ENCODE peak calls at places on chromosome 21, in ten cellular contexts. One of them, this sample, is unnamed.

GRCh38 chr21:41247561-41247968 is 69.0 kb upstream of the FAM3B start:
- DNase-seq in glutamatergic neuron: no peak
- DNase-seq in tibial artery: peak; percentile 91
- DNase-seq in AG20443: no peak
- DNase-seq in GM12891: no peak
- DNase-seq in renal cortical epithelial cell: no peak
- DNase-seq in endothelial cell: no peak
- DNase-seq in iPS-NIHi11: no peak
- DNase-seq in stimulated activated CD4-positive, alpha-beta T cell treated with anti-CD3 and anti-CD28 coated beads, Interleukin-4, amount 100 ng/mL, for 1 hour: no peak
- DNase-seq in OCI-LY7: no peak
- DNase-seq in this sample: no peak

GRCh38 chr21:36403713-36404112 is 18.5 kb downstream of the CHAF1B start:
- DNase-seq in OCI-LY7: no peak
- DNase-seq in endothelial cell: no peak
- DNase-seq in glutamatergic neuron: no peak
- DNase-seq in renal cortical epithelial cell: no peak
- DNase-seq in tibial artery: no peak
- DNase-seq in stimulated activated CD4-positive, alpha-beta T cell treated with anti-CD3 and anti-CD28 coated beads, Interleukin-4, amount 100 ng/mL, for 1 hour: no peak
- DNase-seq in GM12891: no peak
- DNase-seq in iPS-NIHi11: no peak
- DNase-seq in AG20443: no peak
- DNase-seq in this sample: no peak

GRCh38 chr21:29697555-29698193 is 242.1 kb downstream of the GRIK1 start:
- DNase-seq in endothelial cell: no peak
- DNase-seq in tibial artery: no peak
- DNase-seq in iPS-NIHi11: no peak
- DNase-seq in stimulated activated CD4-positive, alpha-beta T cell treated with anti-CD3 and anti-CD28 coated beads, Interleukin-4, amount 100 ng/mL, for 1 hour: no peak
- DNase-seq in OCI-LY7: peak; percentile 53
- DNase-seq in glutamatergic neuron: no peak
- DNase-seq in GM12891: peak; percentile 10
- DNase-seq in renal cortical epithelial cell: no peak
- DNase-seq in AG20443: no peak
- DNase-seq in this sample: no peak

GRCh38 chr21:36589352-36589971 is 109.5 kb upstream of the SIM2 start:
- DNase-seq in OCI-LY7: peak; percentile 72
- DNase-seq in tibial artery: no peak
- DNase-seq in GM12891: peak; percentile 42
- DNase-seq in renal cortical epithelial cell: peak; percentile 10
- DNase-seq in stimulated activated CD4-positive, alpha-beta T cell treated with anti-CD3 and anti-CD28 coated beads, Interleukin-4, amount 100 ng/mL, for 1 hour: no peak
- DNase-seq in iPS-NIHi11: peak; percentile 66
- DNase-seq in endothelial cell: peak; percentile 21
- DNase-seq in AG20443: peak; percentile 78
- DNase-seq in glutamatergic neuron: no peak
- DNase-seq in this sample: peak; percentile 70

GRCh38 chr21:43287111-43287973 is 118.5 kb downstream of the CRYAA start:
- DNase-seq in AG20443: no peak
- DNase-seq in OCI-LY7: no peak
- DNase-seq in iPS-NIHi11: no peak
- DNase-seq in tibial artery: no peak
- DNase-seq in endothelial cell: no peak
- DNase-seq in glutamatergic neuron: no peak
- DNase-seq in GM12891: no peak
- DNase-seq in renal cortical epithelial cell: no peak
- DNase-seq in stimulated activated CD4-positive, alpha-beta T cell treated with anti-CD3 and anti-CD28 coated beads, Interleukin-4, amount 100 ng/mL, for 1 hour: no peak
- DNase-seq in this sample: peak; percentile 87

GRCh38 chr21:39660191-39660590 is 47.5 kb downstream of the B3GALT5 start:
- DNase-seq in endothelial cell: no peak
- DNase-seq in glutamatergic neuron: no peak
- DNase-seq in stimulated activated CD4-positive, alpha-beta T cell treated with anti-CD3 and anti-CD28 coated beads, Interleukin-4, amount 100 ng/mL, for 1 hour: no peak
- DNase-seq in iPS-NIHi11: no peak
- DNase-seq in OCI-LY7: no peak
- DNase-seq in AG20443: no peak
- DNase-seq in GM12891: no peak
- DNase-seq in tibial artery: no peak
- DNase-seq in renal cortical epithelial cell: peak; percentile 34
- DNase-seq in this sample: peak; percentile 25

GRCh38 chr21:42829954-42830353 is 49.4 kb downstream of the WDR4 start:
- DNase-seq in endothelial cell: no peak
- DNase-seq in glutamatergic neuron: no peak
- DNase-seq in stimulated activated CD4-positive, alpha-beta T cell treated with anti-CD3 and anti-CD28 coated beads, Interleukin-4, amount 100 ng/mL, for 1 hour: no peak
- DNase-seq in renal cortical epithelial cell: no peak
- DNase-seq in tibial artery: no peak
- DNase-seq in iPS-NIHi11: peak; percentile 1
- DNase-seq in GM12891: no peak
- DNase-seq in AG20443: no peak
- DNase-seq in OCI-LY7: no peak
- DNase-seq in this sample: no peak

GRCh38 chr21:46095106-46095719 is 2.7 kb upstream of the COL6A2 start:
- DNase-seq in endothelial cell: no peak
- DNase-seq in GM12891: no peak
- DNase-seq in glutamatergic neuron: no peak
- DNase-seq in renal cortical epithelial cell: no peak
- DNase-seq in stimulated activated CD4-positive, alpha-beta T cell treated with anti-CD3 and anti-CD28 coated beads, Interleukin-4, amount 100 ng/mL, for 1 hour: no peak
- DNase-seq in iPS-NIHi11: no peak
- DNase-seq in AG20443: no peak
- DNase-seq in OCI-LY7: no peak
- DNase-seq in tibial artery: no peak
- DNase-seq in this sample: no peak

GRCh38 chr21:46065215-46065992 is 32.5 kb upstream of the COL6A2 start:
- DNase-seq in renal cortical epithelial cell: peak; percentile 54
- DNase-seq in tibial artery: peak; percentile 78
- DNase-seq in glutamatergic neuron: no peak
- DNase-seq in stimulated activated CD4-positive, alpha-beta T cell treated with anti-CD3 and anti-CD28 coated beads, Interleukin-4, amount 100 ng/mL, for 1 hour: no peak
- DNase-seq in endothelial cell: no peak
- DNase-seq in OCI-LY7: no peak
- DNase-seq in AG20443: peak; percentile 81
- DNase-seq in GM12891: no peak
- DNase-seq in iPS-NIHi11: no peak
- DNase-seq in this sample: peak; percentile 34

GRCh38 chr21:36039861-36040260 is 20.5 kb downstream of the SETD4 start:
- DNase-seq in endothelial cell: no peak
- DNase-seq in tibial artery: no peak
- DNase-seq in OCI-LY7: no peak
- DNase-seq in AG20443: no peak
- DNase-seq in GM12891: no peak
- DNase-seq in iPS-NIHi11: no peak
- DNase-seq in stimulated activated CD4-positive, alpha-beta T cell treated with anti-CD3 and anti-CD28 coated beads, Interleukin-4, amount 100 ng/mL, for 1 hour: no peak
- DNase-seq in renal cortical epithelial cell: no peak
- DNase-seq in glutamatergic neuron: no peak
- DNase-seq in this sample: no peak

GRCh38 chr21:45396620-45396995 is 8.4 kb upstream of the COL18A1 start:
- DNase-seq in GM12891: no peak
- DNase-seq in stimulated activated CD4-positive, alpha-beta T cell treated with anti-CD3 and anti-CD28 coated beads, Interleukin-4, amount 100 ng/mL, for 1 hour: no peak
- DNase-seq in endothelial cell: no peak
- DNase-seq in AG20443: no peak
- DNase-seq in renal cortical epithelial cell: no peak
- DNase-seq in tibial artery: no peak
- DNase-seq in glutamatergic neuron: peak; percentile 3
- DNase-seq in iPS-NIHi11: no peak
- DNase-seq in OCI-LY7: no peak
- DNase-seq in this sample: no peak

GRCh38 chr21:39221997-39222486 is 38.8 kb upstream of the PSMG1 start:
- DNase-seq in glutamatergic neuron: no peak
- DNase-seq in iPS-NIHi11: no peak
- DNase-seq in AG20443: no peak
- DNase-seq in stimulated activated CD4-positive, alpha-beta T cell treated with anti-CD3 and anti-CD28 coated beads, Interleukin-4, amount 100 ng/mL, for 1 hour: no peak
- DNase-seq in tibial artery: no peak
- DNase-seq in OCI-LY7: no peak
- DNase-seq in endothelial cell: no peak
- DNase-seq in renal cortical epithelial cell: no peak
- DNase-seq in GM12891: no peak
- DNase-seq in this sample: no peak

GRCh38 chr21:45335761-45336534 is 48.3 kb upstream of the POFUT2 start:
- DNase-seq in glutamatergic neuron: no peak
- DNase-seq in renal cortical epithelial cell: no peak
- DNase-seq in OCI-LY7: no peak
- DNase-seq in iPS-NIHi11: no peak
- DNase-seq in endothelial cell: no peak
- DNase-seq in tibial artery: no peak
- DNase-seq in stimulated activated CD4-positive, alpha-beta T cell treated with anti-CD3 and anti-CD28 coated beads, Interleukin-4, amount 100 ng/mL, for 1 hour: no peak
- DNase-seq in AG20443: no peak
- DNase-seq in GM12891: no peak
- DNase-seq in this sample: no peak

GRCh38 chr21:32137266-32137665 is 141.6 kb downstream of the MIS18A start:
- DNase-seq in stimulated activated CD4-positive, alpha-beta T cell treated with anti-CD3 and anti-CD28 coated beads, Interleukin-4, amount 100 ng/mL, for 1 hour: no peak
- DNase-seq in GM12891: no peak
- DNase-seq in OCI-LY7: no peak
- DNase-seq in iPS-NIHi11: no peak
- DNase-seq in AG20443: no peak
- DNase-seq in tibial artery: no peak
- DNase-seq in renal cortical epithelial cell: no peak
- DNase-seq in glutamatergic neuron: no peak
- DNase-seq in endothelial cell: no peak
- DNase-seq in this sample: no peak

GRCh38 chr21:33849839-33850238 is 65.8 kb downstream of the ATP5PO start:
- DNase-seq in OCI-LY7: no peak
- DNase-seq in tibial artery: no peak
- DNase-seq in AG20443: no peak
- DNase-seq in iPS-NIHi11: no peak
- DNase-seq in glutamatergic neuron: no peak
- DNase-seq in stimulated activated CD4-positive, alpha-beta T cell treated with anti-CD3 and anti-CD28 coated beads, Interleukin-4, amount 100 ng/mL, for 1 hour: no peak
- DNase-seq in endothelial cell: no peak
- DNase-seq in GM12891: no peak
- DNase-seq in renal cortical epithelial cell: peak; percentile 44
- DNase-seq in this sample: peak; percentile 23

GRCh38 chr21:27725916-27726315 is 759.0 kb upstream of the ADAMTS5 start:
- DNase-seq in OCI-LY7: no peak
- DNase-seq in iPS-NIHi11: no peak
- DNase-seq in stimulated activated CD4-positive, alpha-beta T cell treated with anti-CD3 and anti-CD28 coated beads, Interleukin-4, amount 100 ng/mL, for 1 hour: no peak
- DNase-seq in glutamatergic neuron: no peak
- DNase-seq in renal cortical epithelial cell: no peak
- DNase-seq in AG20443: no peak
- DNase-seq in tibial artery: no peak
- DNase-seq in GM12891: no peak
- DNase-seq in endothelial cell: no peak
- DNase-seq in this sample: peak; percentile 4

GRCh38 chr21:43923391-43923790 is 58.4 kb downstream of the AGPAT3 start:
- DNase-seq in GM12891: no peak
- DNase-seq in AG20443: peak; percentile 37
- DNase-seq in OCI-LY7: no peak
- DNase-seq in endothelial cell: no peak
- DNase-seq in renal cortical epithelial cell: peak; percentile 78
- DNase-seq in stimulated activated CD4-positive, alpha-beta T cell treated with anti-CD3 and anti-CD28 coated beads, Interleukin-4, amount 100 ng/mL, for 1 hour: no peak
- DNase-seq in tibial artery: no peak
- DNase-seq in glutamatergic neuron: no peak
- DNase-seq in iPS-NIHi11: no peak
- DNase-seq in this sample: no peak

GRCh38 chr21:39885119-39885848 is 18.0 kb downstream of the PCP4 start:
- DNase-seq in tibial artery: no peak
- DNase-seq in GM12891: no peak
- DNase-seq in AG20443: no peak
- DNase-seq in OCI-LY7: no peak
- DNase-seq in endothelial cell: no peak
- DNase-seq in glutamatergic neuron: peak; percentile 85
- DNase-seq in stimulated activated CD4-positive, alpha-beta T cell treated with anti-CD3 and anti-CD28 coated beads, Interleukin-4, amount 100 ng/mL, for 1 hour: no peak
- DNase-seq in renal cortical epithelial cell: no peak
- DNase-seq in iPS-NIHi11: no peak
- DNase-seq in this sample: no peak